ENCODE peak calls at places on chromosomes 6 and 20, in five cellular contexts. K is tibial artery, N is A549, H is esophagus squamous epithelium, S is ovary. O is an unnamed sample.

GRCh38 chr20:48682529-48683385 is 145.0 kb downstream of the PREX1 start:
- DNase-seq in K (peak), N (no peak), H (no peak), S (peak), O (peak)

GRCh38 chr6:53239526-53239925 is 90.9 kb upstream of the GCM1 start:
- DNase-seq in K (no peak), N (no peak), H (no peak), S (no peak), O (no peak)

GRCh38 chr6:127566671-127567070 is 10.3 kb upstream of the C6orf58 start:
- DNase-seq in K (no peak), N (no peak), H (no peak), S (no peak), O (no peak)

GRCh38 chr6:108492131-108492766 is 68.5 kb upstream of the FOXO3 start:
- DNase-seq in K (no peak), N (peak), H (no peak), S (no peak), O (no peak)

GRCh38 chr6:81075974-81076373 is 676.5 kb downstream of the TENT5A start:
- DNase-seq in K (no peak), N (no peak), H (no peak), S (no peak), O (no peak)

GRCh38 chr6:168111911-168112310 is 32.9 kb upstream of the FRMD1 start:
- DNase-seq in K (no peak), N (no peak), H (no peak), S (no peak), O (no peak)

GRCh38 chr6:101666256-101666655 is 272.7 kb downstream of the GRIK2 start:
- DNase-seq in K (no peak), N (no peak), H (no peak), S (no peak), O (no peak)

GRCh38 chr20:59938696-59939051 is 1.4 kb downstream of the PPP1R3D start:
- DNase-seq in K (no peak), N (no peak), H (no peak), S (no peak), O (no peak)

GRCh38 chr6:11900662-11901598 is 111.2 kb upstream of the HIVEP1 start:
- DNase-seq in K (no peak), N (no peak), H (no peak), S (no peak), O (no peak)

GRCh38 chr20:35318502-35319157 is 26.4 kb upstream of the FAM83C start:
- DNase-seq in K (no peak), N (peak), H (no peak), S (no peak), O (peak)

GRCh38 chr6:47360388-47360787 is 50.7 kb upstream of the TNFRSF21 start:
- DNase-seq in K (no peak), N (no peak), H (no peak), S (no peak), O (no peak)

GRCh38 chr6:45746046-45746445 is 269.6 kb downstream of the CLIC5 start:
- DNase-seq in K (no peak), N (no peak), H (no peak), S (no peak), O (no peak)

GRCh38 chr6:35139924-35140524 is 1.1 kb downstream of the TCP11 start:
- DNase-seq in K (no peak), N (peak), H (no peak), S (peak), O (no peak)

GRCh38 chr6:158596861-158597260 is 37.0 kb downstream of the TMEM181 start:
- DNase-seq in K (no peak), N (no peak), H (no peak), S (no peak), O (no peak)

GRCh38 chr6:118860363-118860762 is 33.6 kb upstream of the ASF1A start:
- DNase-seq in K (no peak), N (no peak), H (no peak), S (no peak), O (no peak)

GRCh38 chr20:63534831-63535651 is 2.1 kb downstream of the PTK6 start:
- DNase-seq in K (no peak), N (no peak), H (no peak), S (no peak), O (no peak)

GRCh38 chr6:159988983-159989454 is 20.1 kb downstream of the IGF2R start:
- DNase-seq in K (no peak), N (no peak), H (no peak), S (no peak), O (no peak)

GRCh38 chr6:20581070-20581469 is 46.8 kb downstream of the CDKAL1 start:
- DNase-seq in K (no peak), N (no peak), H (no peak), S (no peak), O (no peak)

GRCh38 chr6:147507162-147508072 is 1.1 kb upstream of the SAMD5 start:
- DNase-seq in K (no peak), N (peak), H (no peak), S (peak), O (no peak)

GRCh38 chr20:39473533-39473932 is 511.4 kb downstream of the DHX35 start:
- DNase-seq in K (no peak), N (no peak), H (no peak), S (no peak), O (no peak)

GRCh38 chr6:93021235-93021909 is 398.0 kb downstream of the EPHA7 start:
- DNase-seq in K (no peak), N (no peak), H (no peak), S (no peak), O (no peak)

GRCh38 chr6:134315974-134316391 is 1.9 kb downstream of the SGK1 start:
- DNase-seq in K (no peak), N (no peak), H (no peak), S (peak), O (no peak)

GRCh38 chr6:134318396-134319281 is 727 bp upstream of the SGK1 start:
- DNase-seq in K (no peak), N (no peak), H (no peak), S (peak), O (no peak)

GRCh38 chr6:134315189-134315588 is 2.7 kb downstream of the SGK1 start:
- DNase-seq in K (no peak), N (no peak), H (no peak), S (no peak), O (no peak)

GRCh38 chr6:134316733-134317431 is 1.0 kb downstream of the SGK1 start:
- DNase-seq in K (no peak), N (no peak), H (no peak), S (peak), O (no peak)

DNA sequence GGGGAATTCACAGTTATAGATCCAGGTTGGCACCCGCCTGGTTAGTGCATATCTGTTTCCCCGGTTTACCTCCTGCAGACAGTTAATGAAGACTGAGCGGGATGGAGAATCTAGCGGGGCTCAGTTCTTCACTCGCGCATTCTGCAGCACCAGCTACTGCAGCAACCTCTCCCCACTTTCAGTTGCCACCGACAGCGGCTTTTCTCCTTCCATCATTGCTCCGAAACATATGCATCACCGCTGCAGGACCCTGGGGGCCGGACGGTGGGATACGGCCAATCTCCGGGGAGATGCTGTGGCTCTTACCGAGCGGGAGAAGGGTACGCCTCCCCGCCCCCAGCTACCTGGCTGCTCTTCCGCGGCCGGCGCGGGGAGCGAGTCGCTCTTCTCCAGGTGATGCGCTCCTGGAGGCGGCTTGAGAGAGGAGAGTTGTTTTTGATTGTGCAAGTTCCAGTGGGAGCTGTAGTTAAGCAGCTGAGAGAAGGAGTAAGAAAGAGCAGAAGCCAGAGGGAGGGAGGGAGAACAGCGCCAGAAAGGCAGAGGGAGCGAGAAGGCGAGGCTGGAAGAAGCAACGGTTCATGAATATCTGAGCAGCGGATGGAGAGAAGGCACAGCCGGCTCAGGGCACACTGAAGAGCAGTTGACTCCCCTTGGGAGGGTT is at the start of gene SGK1:
- DNase-seq in K (no peak), N (no peak), H (no peak), S (peak), O (no peak)
- H3K4me3 ChIP-seq in K (peak), N (peak), H (peak), S (peak), O (peak)

GRCh38 chr6:28589234-28589951 is 63.7 kb downstream of the GPX5 start:
- DNase-seq in K (no peak), N (peak), H (no peak), S (peak), O (peak)

GRCh38 chr6:28585335-28585734 is 59.7 kb downstream of the GPX5 start:
- DNase-seq in K (no peak), N (no peak), H (no peak), S (no peak), O (no peak)

GRCh38 chr6:28587746-28588075 is 62.0 kb downstream of the GPX5 start:
- DNase-seq in K (no peak), N (no peak), H (no peak), S (no peak), O (no peak)

GRCh38 chr6:28586273-28586672 is 60.6 kb downstream of the GPX5 start:
- DNase-seq in K (no peak), N (no peak), H (no peak), S (no peak), O (no peak)

GRCh38 chr6:28587011-28587745 is 61.5 kb downstream of the GPX5 start:
- DNase-seq in K (no peak), N (peak), H (no peak), S (peak), O (peak)
- H3K4me3 ChIP-seq in K (peak), N (peak), H (peak), S (peak), O (peak)

GRCh38 chr6:7110092-7110792 is 2.5 kb downstream of the RREB1 start:
- DNase-seq in K (no peak), N (no peak), H (no peak), S (no peak), O (no peak)
- H3K4me3 ChIP-seq in K (peak), N (peak), H (peak), S (peak), O (no peak)

DNA sequence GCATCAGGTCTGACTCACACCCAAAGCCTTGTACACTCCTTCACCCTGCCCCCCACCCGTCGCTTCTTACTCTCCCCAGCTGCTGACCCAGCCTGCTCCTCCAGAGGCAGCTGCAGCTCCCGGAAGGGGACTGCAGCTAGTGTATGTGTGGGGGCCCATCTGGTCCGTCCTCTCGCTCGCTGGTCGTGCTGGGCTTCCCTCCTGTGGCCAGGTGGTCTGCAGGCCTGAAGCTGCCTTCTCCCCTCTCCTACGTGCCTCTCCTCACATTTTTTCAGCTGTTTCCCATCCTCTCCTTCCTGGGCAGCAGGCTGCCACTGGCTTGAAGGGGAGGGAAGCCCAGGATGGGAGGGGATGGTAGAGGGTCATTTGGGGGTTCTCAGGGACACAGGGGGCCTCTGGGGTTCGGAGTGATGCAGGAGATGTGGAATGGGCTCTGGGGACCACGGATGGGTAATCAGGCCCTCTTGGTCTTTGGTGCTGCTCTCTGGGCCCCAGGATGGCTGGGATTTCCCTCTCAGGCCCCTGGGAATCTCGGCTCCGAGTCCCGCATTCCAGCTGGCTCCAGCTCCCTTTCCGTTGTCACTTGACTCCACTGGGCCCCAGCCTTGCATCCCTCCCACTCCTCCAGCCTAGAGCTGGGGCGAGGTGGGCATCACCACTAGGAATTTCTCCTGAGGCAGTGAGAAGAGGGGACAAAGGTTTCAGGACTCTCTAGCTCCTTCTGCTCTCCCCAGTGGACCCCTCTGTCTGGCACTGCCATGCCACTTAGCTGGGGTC is 2.1 kb upstream of the DDR1 start:
- DNase-seq in K (peak), N (no peak), H (no peak), S (peak), O (no peak)
- H3K4me3 ChIP-seq in K (no peak), N (no peak), H (peak), S (no peak), O (no peak)

DNA sequence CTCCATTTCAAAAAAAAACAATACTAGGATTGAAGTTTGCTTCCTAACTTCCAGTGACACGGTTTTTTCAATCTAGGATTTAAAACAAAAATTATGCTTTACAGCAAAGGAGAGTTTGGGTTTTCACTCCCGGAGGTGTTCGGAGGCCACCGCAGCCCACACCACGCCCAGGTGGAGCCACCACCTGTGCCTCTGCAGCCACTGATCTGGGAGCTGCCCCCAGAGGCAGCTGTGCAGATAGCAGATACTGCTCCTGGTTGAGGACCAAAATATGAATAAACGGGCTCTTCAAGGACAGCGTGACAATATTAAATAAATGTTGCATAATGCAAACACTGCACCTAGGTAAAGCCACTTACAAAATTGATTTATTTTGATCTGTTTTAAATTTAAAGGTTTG is 30.2 kb downstream of the DLL1 start:
- DNase-seq in K (no peak), N (peak), H (no peak), S (no peak), O (no peak)
- H3K4me3 ChIP-seq in K (no peak), N (no peak), H (no peak), S (no peak), O (no peak)

GRCh38 chr20:4682682-4683081 is 39.0 kb upstream of the PRND start:
- DNase-seq in K (no peak), N (no peak), H (no peak), S (no peak), O (no peak)

GRCh38 chr20:4684837-4685413 is 36.8 kb upstream of the PRND start:
- DNase-seq in K (no peak), N (no peak), H (no peak), S (peak), O (no peak)

GRCh38 chr20:4683261-4683660 is 38.4 kb upstream of the PRND start:
- DNase-seq in K (no peak), N (no peak), H (no peak), S (no peak), O (no peak)

GRCh38 chr20:4688342-4688741 is 33.4 kb upstream of the PRND start:
- DNase-seq in K (no peak), N (no peak), H (no peak), S (no peak), O (no peak)

DNA sequence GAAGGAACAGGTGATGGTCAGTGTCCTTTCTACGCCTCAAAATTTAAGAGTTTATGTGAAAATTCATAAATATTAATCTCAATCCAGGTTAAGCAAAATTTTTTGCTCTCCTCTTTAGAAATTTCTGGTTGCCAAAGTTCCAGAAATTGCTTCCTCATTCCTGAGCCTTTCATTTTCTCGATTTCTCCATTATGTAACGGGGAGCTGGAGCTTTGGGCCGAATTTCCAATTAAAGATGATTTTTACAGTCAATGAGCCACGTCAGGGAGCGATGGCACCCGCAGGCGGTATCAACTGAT is 35.8 kb upstream of the PRND start:
- DNase-seq in K (no peak), N (no peak), H (no peak), S (no peak), O (no peak)
- H3K4me3 ChIP-seq in K (peak), N (peak), H (peak), S (peak), O (peak)

GRCh38 chr20:50799890-50800550 is 5.2 kb downstream of the BCAS4 start:
- DNase-seq in K (no peak), N (no peak), H (no peak), S (no peak), O (no peak)
- H3K4me3 ChIP-seq in K (no peak), N (no peak), H (no peak), S (no peak), O (no peak)

GRCh38 chr20:3406481-3407425 is 716 bp downstream of the DNAAF9 start:
- DNase-seq in K (peak), N (peak), H (no peak), S (peak), O (no peak)
- H3K4me3 ChIP-seq in K (peak), N (peak), H (peak), S (peak), O (peak)

DNA sequence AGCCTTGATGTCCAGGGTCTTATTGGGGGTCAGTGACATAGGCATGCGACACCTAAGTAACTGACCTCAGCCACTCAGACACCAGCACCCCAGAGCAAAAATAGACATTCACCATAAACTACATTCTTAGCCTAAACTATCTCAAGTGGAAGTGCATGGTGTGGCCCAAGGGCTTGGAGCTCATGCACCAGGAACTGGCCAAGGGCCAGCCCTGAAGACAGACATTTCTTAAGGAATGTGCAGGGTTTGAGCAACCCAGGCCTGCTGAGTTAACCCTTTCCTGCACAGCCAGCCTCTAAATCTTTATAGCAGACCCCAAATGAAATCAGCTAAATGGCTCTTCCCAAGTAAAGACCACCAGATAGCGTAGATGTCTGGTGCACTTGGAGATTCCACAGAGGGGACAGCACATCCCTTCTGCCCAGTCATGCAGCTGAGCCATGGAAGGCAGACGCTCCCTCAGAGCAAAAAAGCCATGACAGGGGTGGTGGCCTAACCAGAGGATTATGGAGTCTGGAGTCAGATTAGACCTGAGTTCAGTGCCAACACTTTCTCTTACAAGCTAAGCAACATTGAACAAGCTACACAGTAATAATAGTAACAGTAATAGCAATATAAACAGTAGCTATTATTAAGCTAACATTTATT is 222.6 kb downstream of the ZMYND8 start:
- DNase-seq in K (no peak), N (peak), H (no peak), S (no peak), O (no peak)
- H3K4me3 ChIP-seq in K (no peak), N (no peak), H (no peak), S (no peak), O (no peak)

DNA sequence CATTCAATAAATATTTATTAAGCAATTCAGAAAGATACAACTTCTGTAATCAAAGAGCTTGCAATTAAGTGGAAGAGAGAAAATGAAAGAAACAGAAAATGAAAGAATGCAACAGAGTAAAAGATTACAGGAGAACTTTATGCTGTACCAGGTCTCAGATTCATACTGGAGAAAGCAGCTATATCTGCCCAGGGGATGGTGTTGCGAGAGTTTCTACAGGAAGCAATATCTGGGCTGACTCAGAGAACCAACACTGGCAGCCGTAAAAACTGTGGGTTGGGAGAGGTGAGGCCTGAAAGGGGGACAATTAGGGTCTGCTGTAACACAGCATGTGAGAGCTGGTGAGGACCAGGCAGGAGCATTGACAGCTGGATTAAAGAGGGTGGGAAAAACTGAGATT is 256.7 kb upstream of the TCF21 start:
- DNase-seq in K (no peak), N (no peak), H (no peak), S (no peak), O (no peak)
- H3K4me3 ChIP-seq in K (no peak), N (no peak), H (no peak), S (no peak), O (no peak)